ENCODE peak calls at places on chromosomes 2 and 18, in eight cellular contexts. O is Panc1, C is colonic mucosa, N is HCT116, E is heart left ventricle, Q is fibroblast of villous mesenchyme, Y is fibroblast of lung, F is astrocyte. X is an unnamed sample.

GRCh38 chr2:109340381-109340780 is 211.4 kb downstream of the SH3RF3 start:
- DNase-seq in O (no peak), C (no peak), N (no peak), E (no peak), Q (no peak), Y (no peak), F (no peak), X (no peak)

GRCh38 chr2:38945372-38945771 is 55.7 kb downstream of the ARHGEF33 start:
- DNase-seq in O (no peak), C (no peak), N (no peak), E (no peak), Q (peak), Y (no peak), F (no peak), X (peak)

GRCh38 chr2:206480161-206480560 is 36.8 kb downstream of the ADAM23 start:
- DNase-seq in O (no peak), C (no peak), N (no peak), E (no peak), Q (no peak), Y (no peak), F (peak), X (peak)

GRCh38 chr2:235665656-235666239 is 171.9 kb downstream of the AGAP1 start:
- DNase-seq in O (no peak), C (no peak), N (no peak), E (no peak), Q (peak), Y (peak), F (peak), X (peak)

GRCh38 chr2:134718956-134719814 is at the start of gene TMEM163:
- DNase-seq in O (no peak), C (no peak), N (no peak), E (no peak), Q (no peak), Y (no peak), F (no peak), X (peak)

GRCh38 chr2:26401739-26402541 is at the start of gene DRC1:
- DNase-seq in O (no peak), C (peak), N (no peak), E (peak), Q (peak), Y (peak), F (peak), X (peak)

GRCh38 chr2:127645395-127646291 is at the start of gene GPR17:
- DNase-seq in O (no peak), C (no peak), N (no peak), E (peak), Q (no peak), Y (no peak), F (no peak), X (no peak)

GRCh38 chr18:75208055-75208835 is 694 bp downstream of the PTGR3 start:
- DNase-seq in O (no peak), C (peak), N (no peak), E (peak), Q (peak), Y (peak), F (peak), X (peak)

GRCh38 chr18:8617907-8618306 is 8.7 kb downstream of the RAB12 start:
- DNase-seq in O (no peak), C (no peak), N (no peak), E (no peak), Q (no peak), Y (no peak), F (no peak), X (no peak)

GRCh38 chr18:27075828-27076227 is 109.3 kb downstream of the CHST9 start:
- DNase-seq in O (no peak), C (no peak), N (no peak), E (no peak), Q (no peak), Y (no peak), F (no peak), X (no peak)

GRCh38 chr2:98771771-98772521 is 41.0 kb upstream of the MGAT4A start:
- DNase-seq in O (no peak), C (no peak), N (no peak), E (no peak), Q (peak), Y (no peak), F (peak), X (no peak)

GRCh38 chr2:44326548-44327269 is 34.6 kb downstream of the PREPL start:
- DNase-seq in O (no peak), C (no peak), N (no peak), E (no peak), Q (no peak), Y (no peak), F (no peak), X (no peak)

GRCh38 chr2:189178726-189179606 is 595 bp downstream of the COL5A2 start:
- DNase-seq in O (no peak), C (no peak), N (no peak), E (peak), Q (peak), Y (peak), F (peak), X (peak)

GRCh38 chr2:189179607-189179979 is at the start of gene COL5A2:
- DNase-seq in O (no peak), C (peak), N (no peak), E (peak), Q (peak), Y (peak), F (peak), X (peak)

GRCh38 chr2:189175869-189176431 is 3.6 kb downstream of the COL5A2 start:
- DNase-seq in O (no peak), C (no peak), N (no peak), E (no peak), Q (no peak), Y (peak), F (no peak), X (no peak)

GRCh38 chr2:189178007-189178406 is 1.6 kb downstream of the COL5A2 start:
- DNase-seq in O (no peak), C (no peak), N (no peak), E (no peak), Q (peak), Y (peak), F (no peak), X (peak)

DNA sequence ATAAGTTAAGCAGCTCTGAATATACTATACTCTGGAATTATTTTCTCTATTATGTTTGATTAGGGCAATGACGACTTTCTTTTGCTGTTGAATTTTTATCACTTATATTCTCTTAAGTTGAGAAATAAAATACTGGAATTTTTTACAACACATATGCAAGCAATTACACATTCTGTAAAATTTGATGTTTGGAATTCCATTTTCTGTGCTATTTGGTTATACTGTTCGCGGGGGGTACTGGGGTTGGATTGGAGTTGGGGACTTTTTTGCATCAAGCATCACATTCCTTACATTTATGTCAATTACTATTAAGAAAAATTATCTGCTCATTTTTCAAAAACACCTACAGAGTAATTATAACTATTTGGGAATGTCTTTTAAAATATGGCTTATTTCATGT is 2.1 kb downstream of the COL5A2 start:
- DNase-seq in O (no peak), C (no peak), N (no peak), E (no peak), Q (no peak), Y (no peak), F (no peak), X (no peak)
- H3K4me3 ChIP-seq in O (peak), C (no peak), N (no peak), E (peak), Q (peak), Y (peak), F (peak), X (peak)

GRCh38 chr18:14086459-14087231 is 45.6 kb downstream of the ZNF519 start:
- DNase-seq in O (no peak), C (no peak), N (no peak), E (no peak), Q (peak), Y (peak), F (peak), X (peak)
- TF ChIP-seq CTCF in O (peak), C (peak), N (peak), E (peak), Q (peak), Y (peak), F (peak), X (peak)

GRCh38 chr2:27566628-27567027 is 16.2 kb upstream of the ZNF512 start:
- DNase-seq in O (no peak), C (no peak), N (no peak), E (no peak), Q (no peak), Y (peak), F (peak), X (peak)
- H3K4me3 ChIP-seq in O (no peak), C (no peak), N (no peak), E (no peak), Q (no peak), Y (no peak), F (peak), X (no peak)

GRCh38 chr2:119136093-119136492 is 22.5 kb downstream of the C1QL2 start:
- DNase-seq in O (no peak), C (no peak), N (no peak), E (no peak), Q (no peak), Y (no peak), F (no peak), X (no peak)
- TF ChIP-seq CTCF in O (no peak), C (no peak), N (no peak), E (no peak), Q (no peak), Y (no peak), F (no peak), X (no peak)

GRCh38 chr2:11465485-11466306 is at the start of gene E2F6:
- DNase-seq in O (peak), C (peak), N (peak), E (peak), Q (peak), Y (peak), F (peak), X (peak)
- H3K4me3 ChIP-seq in O (peak), C (peak), N (peak), E (peak), Q (peak), Y (peak), F (peak), X (peak)

X was measured in foreskin fibroblast.